ENCODE peak calls at places on chromosomes 3 and 15, in eight cellular contexts. H is GM23338, X is tibial artery, W is IMR-90, A is breast epithelium, F is prostate gland, Q is colonic mucosa, Y is Karpas-422. P is an unnamed sample.
A peak's percentile ranks its signal among the peaks of the same experiment; 100 is the strongest.

GRCh38 chr3:188284455-188285212 is 130.7 kb downstream of the LPP start:
- DNase-seq in H (no peak), X (no peak), W (peak; percentile 61), A (no peak), F (no peak), Q (no peak), Y (no peak), P (no peak)

GRCh38 chr15:89784686-89784960 is 8.5 kb downstream of the MESP2 start:
- DNase-seq in H (no peak), X (no peak), W (no peak), A (no peak), F (no peak), Q (no peak), Y (no peak), P (no peak)

GRCh38 chr3:69197922-69198540 is 75.6 kb upstream of the LMOD3 start:
- DNase-seq in H (no peak), X (no peak), W (no peak), A (no peak), F (no peak), Q (no peak), Y (no peak), P (no peak)

GRCh38 chr3:176579741-176580185 is 617.5 kb downstream of the TBL1XR1 start:
- DNase-seq in H (no peak), X (no peak), W (peak; percentile 10), A (no peak), F (no peak), Q (no peak), Y (no peak), P (no peak)

GRCh38 chr3:155745795-155746550 is 1.1 kb upstream of the PLCH1 start:
- DNase-seq in H (peak; percentile 91), X (no peak), W (no peak), A (no peak), F (no peak), Q (peak; percentile 53), Y (no peak), P (no peak)

GRCh38 chr15:68536331-68537095 is 42.3 kb upstream of the CORO2B start:
- DNase-seq in H (no peak), X (no peak), W (peak; percentile 98), A (no peak), F (no peak), Q (no peak), Y (no peak), P (no peak)

GRCh38 chr15:59686389-59686788 is 2.7 kb downstream of the BNIP2 start:
- DNase-seq in H (no peak), X (no peak), W (no peak), A (no peak), F (no peak), Q (peak; percentile 32), Y (peak; percentile 56), P (no peak)

GRCh38 chr3:71217640-71218222 is 365.8 kb downstream of the FOXP1 start:
- DNase-seq in H (peak; percentile 53), X (no peak), W (no peak), A (no peak), F (no peak), Q (no peak), Y (no peak), P (no peak)

GRCh38 chr3:159080236-159080635 is 278.4 kb downstream of the MFSD1 start:
- DNase-seq in H (no peak), X (no peak), W (no peak), A (no peak), F (no peak), Q (no peak), Y (no peak), P (no peak)

GRCh38 chr15:51162865-51163762 is 68.4 kb upstream of the TNFAIP8L3 start:
- DNase-seq in H (peak; percentile 82), X (peak; percentile 69), W (peak; percentile 72), A (no peak), F (peak; percentile 65), Q (peak; percentile 73), Y (peak; percentile 87), P (peak; percentile 73)

DNA sequence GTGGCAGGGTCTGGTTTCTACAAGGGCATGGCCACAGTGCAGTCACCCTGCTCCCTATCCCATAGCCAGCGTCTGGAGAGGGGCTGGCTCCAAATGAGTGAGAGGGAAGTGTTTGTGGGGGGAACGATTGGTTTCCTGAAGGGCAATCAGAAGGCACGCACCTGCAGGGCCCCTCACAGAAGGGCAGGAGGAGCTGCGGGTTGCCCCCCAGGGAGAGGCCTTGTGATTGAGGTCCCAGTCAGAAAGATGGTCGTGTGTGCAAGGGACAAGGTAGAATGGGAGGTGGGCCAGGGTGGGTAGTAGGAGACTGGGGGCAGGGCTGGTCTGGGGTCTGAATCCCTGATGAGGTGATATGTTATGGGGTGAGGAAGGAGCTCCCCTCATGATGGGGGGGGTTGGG is 35.8 kb downstream of the LIMD1 start:
- DNase-seq in H (no peak), X (no peak), W (no peak), A (no peak), F (no peak), Q (no peak), Y (no peak), P (no peak)
- H3K27ac ChIP-seq in H (no peak overlapping the region), X (no peak overlapping the region), W (no peak overlapping the region), A (no peak overlapping the region), F (no peak overlapping the region), Q (no peak overlapping the region), Y (no peak overlapping the region), P (no peak overlapping the region)

GRCh38 chr15:90870354-90871096 is 2.1 kb downstream of the FURIN start:
- DNase-seq in H (peak; percentile 49), X (no peak), W (no peak), A (no peak), F (no peak), Q (peak; percentile 36), Y (peak; percentile 72), P (peak; percentile 28)

GRCh38 chr15:90871097-90871715 is 2.8 kb downstream of the FURIN start:
- DNase-seq in H (peak; percentile 62), X (no peak), W (no peak), A (no peak), F (no peak), Q (peak; percentile 47), Y (peak; percentile 64), P (no peak)

GRCh38 chr15:90868261-90868689 is at the start of gene FURIN:
- DNase-seq in H (no peak), X (no peak), W (no peak), A (no peak), F (peak; percentile 92), Q (peak; percentile 89), Y (no peak), P (no peak)

GRCh38 chr15:90869601-90870353 is 1.4 kb downstream of the FURIN start:
- DNase-seq in H (peak; percentile 72), X (peak; percentile 85), W (peak; percentile 84), A (no peak), F (no peak), Q (peak; percentile 72), Y (no peak), P (no peak)

GRCh38 chr15:90869140-90869541 is 753 bp downstream of the FURIN start:
- DNase-seq in H (no peak), X (no peak), W (no peak), A (no peak), F (no peak), Q (no peak), Y (no peak), P (no peak)
- H3K27ac ChIP-seq in H (peak overlapping the region; percentile 85), X (peak overlapping the region; percentile 98), W (peak overlapping the region; percentile 21), A (peak overlapping the region; percentile 97), F (peak overlapping the region; percentile 93), Q (peak overlapping the region; percentile 88), Y (no peak overlapping the region), P (peak overlapping the region; percentile 29)

GRCh38 chr3:3577823-3578222 is 221.4 kb upstream of the LRRN1 start:
- DNase-seq in H (no peak), X (no peak), W (no peak), A (no peak), F (no peak), Q (no peak), Y (no peak), P (no peak)
- H3K27ac ChIP-seq in H (no peak overlapping the region), X (no peak overlapping the region), W (no peak overlapping the region), A (no peak overlapping the region), F (no peak overlapping the region), Q (no peak overlapping the region), Y (no peak overlapping the region), P (no peak overlapping the region)

GRCh38 chr15:40028193-40028592 is 10.8 kb downstream of the SRP14 start:
- DNase-seq in H (no peak), X (no peak), W (no peak), A (no peak), F (no peak), Q (no peak), Y (no peak), P (no peak)

GRCh38 chr15:40031300-40031699 is 7.7 kb downstream of the SRP14 start:
- DNase-seq in H (no peak), X (no peak), W (no peak), A (no peak), F (no peak), Q (no peak), Y (no peak), P (no peak)

GRCh38 chr15:40032125-40032839 is 6.7 kb downstream of the SRP14 start:
- DNase-seq in H (no peak), X (no peak), W (no peak), A (no peak), F (peak; percentile 54), Q (no peak), Y (no peak), P (no peak)

GRCh38 chr15:40029979-40030893 is 8.7 kb downstream of the SRP14 start:
- DNase-seq in H (peak; percentile 83), X (no peak), W (peak; percentile 22), A (no peak), F (no peak), Q (peak; percentile 52), Y (peak; percentile 73), P (no peak)

GRCh38 chr15:40028853-40029252 is 10.1 kb downstream of the SRP14 start:
- DNase-seq in H (no peak), X (no peak), W (no peak), A (no peak), F (no peak), Q (no peak), Y (no peak), P (no peak)
- H3K27ac ChIP-seq in H (peak overlapping the region; percentile 84), X (no peak overlapping the region), W (no peak overlapping the region), A (peak overlapping the region; percentile 57), F (no peak overlapping the region), Q (no peak overlapping the region), Y (no peak overlapping the region), P (no peak overlapping the region)

GRCh38 chr15:70501849-70502248 is 261.5 kb downstream of the UACA start:
- DNase-seq in H (no peak), X (no peak), W (no peak), A (no peak), F (no peak), Q (no peak), Y (no peak), P (no peak)
- H3K27ac ChIP-seq in H (no peak overlapping the region), X (no peak overlapping the region), W (no peak overlapping the region), A (no peak overlapping the region), F (no peak overlapping the region), Q (no peak overlapping the region), Y (no peak overlapping the region), P (no peak overlapping the region)